ENCODE peak calls at places on chromosome 22, in nine cellular contexts. One of them, this sample, is unnamed.
A peak's percentile ranks its signal among the peaks of the same experiment; 100 is the strongest.

GRCh38 chr22:41482319-41482935 is 13.5 kb downstream of the ACO2 start:
- DNase-seq in retinal pigment epithelial cell: no peak
- DNase-seq in AG10803: peak; percentile 70
- DNase-seq in heart left ventricle: no peak
- DNase-seq in psoas muscle: no peak
- DNase-seq in endothelial cell: no peak
- DNase-seq in heart right ventricle: no peak
- DNase-seq in neural progenitor cell: no peak
- DNase-seq in breast epithelium: no peak
- DNase-seq in this sample: no peak

GRCh38 chr22:38262051-38262795 is 10.6 kb downstream of the TMEM184B start:
- DNase-seq in retinal pigment epithelial cell: no peak
- DNase-seq in AG10803: no peak
- DNase-seq in heart left ventricle: peak; percentile 75
- DNase-seq in psoas muscle: peak; percentile 57
- DNase-seq in endothelial cell: peak; percentile 57
- DNase-seq in heart right ventricle: no peak
- DNase-seq in neural progenitor cell: peak; percentile 65
- DNase-seq in breast epithelium: peak; percentile 85
- DNase-seq in this sample: no peak

GRCh38 chr22:36946436-36947158 is 33.2 kb downstream of the CSF2RB start:
- DNase-seq in retinal pigment epithelial cell: no peak
- DNase-seq in AG10803: peak; percentile 28
- DNase-seq in heart left ventricle: no peak
- DNase-seq in psoas muscle: no peak
- DNase-seq in endothelial cell: no peak
- DNase-seq in heart right ventricle: no peak
- DNase-seq in neural progenitor cell: no peak
- DNase-seq in breast epithelium: no peak
- DNase-seq in this sample: no peak

GRCh38 chr22:50627452-50627913 is 469 bp downstream of the ARSA start:
- DNase-seq in retinal pigment epithelial cell: no peak
- DNase-seq in AG10803: no peak
- DNase-seq in heart left ventricle: no peak
- DNase-seq in psoas muscle: no peak
- DNase-seq in endothelial cell: peak; percentile 41
- DNase-seq in heart right ventricle: no peak
- DNase-seq in neural progenitor cell: peak; percentile 71
- DNase-seq in breast epithelium: no peak
- DNase-seq in this sample: peak; percentile 59

GRCh38 chr22:38246692-38247091 is 26.1 kb downstream of the TMEM184B start:
- DNase-seq in retinal pigment epithelial cell: no peak
- DNase-seq in AG10803: no peak
- DNase-seq in heart left ventricle: peak; percentile 77
- DNase-seq in psoas muscle: peak; percentile 70
- DNase-seq in endothelial cell: no peak
- DNase-seq in heart right ventricle: peak; percentile 68
- DNase-seq in neural progenitor cell: no peak
- DNase-seq in breast epithelium: peak; percentile 50
- DNase-seq in this sample: no peak

GRCh38 chr22:48198489-48199459 is 1436.3 kb downstream of the TBC1D22A start:
- DNase-seq in retinal pigment epithelial cell: no peak
- DNase-seq in AG10803: no peak
- DNase-seq in heart left ventricle: no peak
- DNase-seq in psoas muscle: no peak
- DNase-seq in endothelial cell: no peak
- DNase-seq in heart right ventricle: no peak
- DNase-seq in neural progenitor cell: no peak
- DNase-seq in breast epithelium: no peak
- DNase-seq in this sample: no peak

GRCh38 chr22:40200795-40201194 is 23.1 kb downstream of the TNRC6B start:
- DNase-seq in retinal pigment epithelial cell: no peak
- DNase-seq in AG10803: no peak
- DNase-seq in heart left ventricle: no peak
- DNase-seq in psoas muscle: no peak
- DNase-seq in endothelial cell: no peak
- DNase-seq in heart right ventricle: no peak
- DNase-seq in neural progenitor cell: no peak
- DNase-seq in breast epithelium: no peak
- DNase-seq in this sample: no peak

GRCh38 chr22:49676783-49677494 is 150.7 kb downstream of the BRD1 start:
- DNase-seq in retinal pigment epithelial cell: no peak
- DNase-seq in AG10803: no peak
- DNase-seq in heart left ventricle: no peak
- DNase-seq in psoas muscle: no peak
- DNase-seq in endothelial cell: no peak
- DNase-seq in heart right ventricle: no peak
- DNase-seq in neural progenitor cell: no peak
- DNase-seq in breast epithelium: no peak
- DNase-seq in this sample: no peak

GRCh38 chr22:19877626-19878339 is 23.1 kb upstream of the GNB1L start:
- DNase-seq in retinal pigment epithelial cell: no peak
- DNase-seq in AG10803: peak; percentile 64
- DNase-seq in heart left ventricle: peak; percentile 45
- DNase-seq in psoas muscle: no peak
- DNase-seq in endothelial cell: no peak
- DNase-seq in heart right ventricle: no peak
- DNase-seq in neural progenitor cell: peak; percentile 45
- DNase-seq in breast epithelium: no peak
- DNase-seq in this sample: peak; percentile 5

DNA sequence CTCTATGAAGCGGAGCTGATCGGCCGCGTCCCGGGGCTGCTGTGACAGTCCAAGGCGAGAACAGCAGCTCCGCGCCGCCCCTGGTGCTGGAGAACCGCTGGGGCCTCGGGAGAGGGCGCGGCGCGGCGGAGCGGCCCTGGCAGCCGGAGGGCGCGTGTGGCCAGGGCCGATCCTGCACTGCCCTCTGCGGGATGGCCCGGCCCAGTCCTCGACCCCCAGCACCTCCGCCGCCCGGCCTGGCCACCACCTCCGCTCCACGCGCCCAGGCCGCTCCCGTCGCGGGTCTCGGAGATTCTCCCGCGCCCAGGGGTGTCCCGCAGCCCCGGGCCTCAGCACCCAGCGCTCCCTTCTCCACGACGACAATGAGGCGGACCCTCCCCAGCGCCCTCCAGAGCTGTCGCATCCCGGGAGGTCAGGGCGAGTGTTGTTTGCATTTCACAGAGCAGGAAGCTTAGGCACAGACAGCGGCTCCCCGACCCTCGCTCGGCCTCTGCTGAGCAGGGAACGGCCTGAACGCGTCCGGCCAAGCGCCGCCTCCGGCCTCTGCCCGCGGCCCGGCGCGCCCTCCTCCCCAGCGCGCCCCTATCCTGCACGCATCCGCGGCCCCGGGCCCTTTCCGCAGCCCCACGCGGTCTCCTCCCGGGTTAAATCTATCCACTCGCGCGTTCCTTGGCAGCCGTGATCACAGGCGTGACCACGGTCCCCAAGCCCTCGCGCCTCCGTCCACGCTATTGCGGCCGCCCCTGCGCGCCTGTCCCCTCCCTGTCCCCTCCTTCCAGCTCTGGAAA is 109.7 kb downstream of the WNT7B start:
- DNase-seq in retinal pigment epithelial cell: no peak
- DNase-seq in AG10803: peak; percentile 35
- DNase-seq in heart left ventricle: peak; percentile 66
- DNase-seq in psoas muscle: no peak
- DNase-seq in endothelial cell: peak; percentile 55
- DNase-seq in heart right ventricle: no peak
- DNase-seq in neural progenitor cell: peak; percentile 83
- DNase-seq in breast epithelium: peak; percentile 14
- DNase-seq in this sample: peak; percentile 67
- TF ChIP-seq CTCF in retinal pigment epithelial cell: no peak
- TF ChIP-seq CTCF in AG10803: peak; percentile 2
- TF ChIP-seq CTCF in heart left ventricle: peak; percentile 42
- TF ChIP-seq CTCF in psoas muscle: peak; percentile 27
- TF ChIP-seq CTCF in endothelial cell: no peak
- TF ChIP-seq CTCF in heart right ventricle: no peak
- TF ChIP-seq CTCF in neural progenitor cell: peak; percentile 46
- TF ChIP-seq CTCF in breast epithelium: no peak
- TF ChIP-seq CTCF in this sample: no peak

DNA sequence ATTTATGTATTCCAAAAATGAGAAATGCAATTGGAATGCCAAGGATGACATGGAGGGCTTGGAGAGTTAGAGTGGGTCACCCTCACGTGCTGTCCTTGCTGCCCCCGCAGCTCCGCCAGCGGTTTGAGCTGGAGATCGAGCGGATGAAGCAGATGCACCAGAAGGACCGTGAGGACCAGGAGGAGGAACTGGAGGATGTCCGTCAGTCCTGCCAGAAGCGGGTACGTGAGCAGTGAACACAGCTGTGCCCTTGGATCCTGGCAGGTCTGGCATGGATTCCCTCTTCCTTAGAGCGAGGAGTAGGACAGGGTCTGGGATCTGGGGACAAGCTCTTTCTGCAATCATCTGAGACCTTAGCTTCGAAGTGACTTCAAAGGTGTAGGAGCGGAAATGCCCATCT is 166.2 kb downstream of the MYO18B start:
- DNase-seq in retinal pigment epithelial cell: no peak
- DNase-seq in AG10803: no peak
- DNase-seq in heart left ventricle: no peak
- DNase-seq in psoas muscle: no peak
- DNase-seq in endothelial cell: no peak
- DNase-seq in heart right ventricle: no peak
- DNase-seq in neural progenitor cell: no peak
- DNase-seq in breast epithelium: no peak
- DNase-seq in this sample: no peak
- TF ChIP-seq CTCF in retinal pigment epithelial cell: no peak
- TF ChIP-seq CTCF in AG10803: no peak
- TF ChIP-seq CTCF in heart left ventricle: no peak
- TF ChIP-seq CTCF in psoas muscle: no peak
- TF ChIP-seq CTCF in endothelial cell: no peak
- TF ChIP-seq CTCF in heart right ventricle: no peak
- TF ChIP-seq CTCF in neural progenitor cell: no peak
- TF ChIP-seq CTCF in breast epithelium: no peak
- TF ChIP-seq CTCF in this sample: no peak

DNA sequence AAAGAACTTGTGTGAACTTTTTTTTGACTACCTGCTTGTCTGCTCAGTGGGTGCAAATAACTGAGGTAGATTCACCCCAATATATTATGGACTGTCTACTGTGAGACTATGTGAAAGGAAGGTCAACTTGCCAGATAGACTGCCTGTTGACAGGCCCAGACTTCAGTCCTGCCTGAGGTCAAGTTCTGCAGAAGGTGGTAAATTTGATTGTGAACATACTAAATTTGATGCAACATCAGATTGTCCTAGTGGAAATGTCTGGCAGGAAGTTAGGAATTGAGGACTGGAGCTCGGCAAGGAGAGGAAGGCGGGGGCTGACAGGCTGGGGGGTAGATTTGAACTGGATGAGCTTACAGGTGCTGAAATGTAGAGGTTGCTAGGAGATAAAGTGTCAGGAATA is 140.7 kb downstream of the TTC28 start:
- DNase-seq in retinal pigment epithelial cell: no peak
- DNase-seq in AG10803: no peak
- DNase-seq in heart left ventricle: no peak
- DNase-seq in psoas muscle: no peak
- DNase-seq in endothelial cell: no peak
- DNase-seq in heart right ventricle: no peak
- DNase-seq in neural progenitor cell: no peak
- DNase-seq in breast epithelium: no peak
- DNase-seq in this sample: no peak
- TF ChIP-seq CTCF in retinal pigment epithelial cell: no peak
- TF ChIP-seq CTCF in AG10803: no peak
- TF ChIP-seq CTCF in heart left ventricle: no peak
- TF ChIP-seq CTCF in psoas muscle: no peak
- TF ChIP-seq CTCF in endothelial cell: no peak
- TF ChIP-seq CTCF in heart right ventricle: no peak
- TF ChIP-seq CTCF in neural progenitor cell: no peak
- TF ChIP-seq CTCF in breast epithelium: no peak
- TF ChIP-seq CTCF in this sample: no peak

DNA sequence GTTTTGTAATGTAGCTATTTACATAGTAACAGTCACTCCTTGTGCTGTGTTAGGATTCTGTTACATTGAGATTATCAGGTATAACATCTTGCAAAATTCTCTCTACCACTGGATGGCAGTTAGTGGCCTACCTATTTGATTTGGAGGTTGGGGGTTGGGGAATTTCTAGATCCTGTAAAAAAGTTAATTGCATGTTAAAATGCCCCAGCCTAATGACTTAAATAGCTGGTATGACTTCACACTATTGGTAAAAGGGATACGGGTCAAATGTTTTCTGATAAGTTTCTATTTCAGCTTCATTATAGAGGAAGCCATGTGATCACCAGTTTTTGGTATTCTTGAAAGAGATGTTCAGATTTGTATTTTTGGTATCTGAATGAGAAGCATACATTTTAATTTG is 2.8 kb downstream of the GRK3 start:
- DNase-seq in retinal pigment epithelial cell: no peak
- DNase-seq in AG10803: no peak
- DNase-seq in heart left ventricle: no peak
- DNase-seq in psoas muscle: no peak
- DNase-seq in endothelial cell: no peak
- DNase-seq in heart right ventricle: no peak
- DNase-seq in neural progenitor cell: no peak
- DNase-seq in breast epithelium: no peak
- DNase-seq in this sample: no peak
- TF ChIP-seq CTCF in retinal pigment epithelial cell: no peak
- TF ChIP-seq CTCF in AG10803: no peak
- TF ChIP-seq CTCF in heart left ventricle: no peak
- TF ChIP-seq CTCF in psoas muscle: no peak
- TF ChIP-seq CTCF in endothelial cell: no peak
- TF ChIP-seq CTCF in heart right ventricle: no peak
- TF ChIP-seq CTCF in neural progenitor cell: no peak
- TF ChIP-seq CTCF in breast epithelium: no peak
- TF ChIP-seq CTCF in this sample: no peak

DNA sequence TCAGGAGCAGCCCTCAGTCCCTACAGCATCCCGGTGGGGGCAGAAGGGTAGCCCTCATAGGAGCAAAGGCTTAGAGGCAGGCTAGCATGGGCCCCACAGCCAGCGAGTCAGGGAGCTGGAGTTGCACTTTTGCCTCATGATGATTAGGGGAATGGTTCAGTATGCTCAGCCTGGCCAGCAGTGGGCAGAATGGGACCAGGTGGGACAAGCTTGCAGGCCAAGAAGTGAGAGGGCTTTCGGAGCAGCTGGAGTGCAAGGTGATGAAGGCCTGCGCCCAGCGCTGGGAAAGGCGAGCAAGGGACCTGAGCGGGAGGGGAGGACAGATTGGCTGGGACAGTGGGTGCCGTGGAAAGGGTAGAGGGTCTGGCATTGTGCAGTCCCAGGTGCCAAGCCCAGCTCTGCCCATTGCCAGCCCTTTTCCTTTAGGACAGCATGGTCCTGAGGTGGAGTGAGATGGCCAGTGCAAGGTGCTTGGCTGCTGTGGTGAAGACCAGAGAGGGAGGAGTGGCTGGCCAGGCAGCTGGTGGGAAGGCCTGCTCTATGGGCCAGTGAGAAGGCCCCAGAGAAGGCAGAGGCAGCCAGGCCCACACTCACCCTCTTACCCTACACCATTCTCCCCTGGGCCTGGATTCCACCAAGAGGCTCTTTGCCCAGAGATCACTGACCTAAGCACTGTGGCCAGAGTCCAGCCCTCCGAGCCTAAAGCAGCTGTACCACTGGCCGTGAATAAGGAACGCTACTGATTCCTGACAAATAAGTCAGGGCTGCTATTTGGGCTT is 47.9 kb upstream of the SUSD2 start:
- DNase-seq in retinal pigment epithelial cell: no peak
- DNase-seq in AG10803: peak; percentile 11
- DNase-seq in heart left ventricle: peak; percentile 61
- DNase-seq in psoas muscle: no peak
- DNase-seq in endothelial cell: no peak
- DNase-seq in heart right ventricle: no peak
- DNase-seq in neural progenitor cell: no peak
- DNase-seq in breast epithelium: no peak
- DNase-seq in this sample: no peak
- TF ChIP-seq CTCF in retinal pigment epithelial cell: peak; percentile 56
- TF ChIP-seq CTCF in AG10803: peak; percentile 30
- TF ChIP-seq CTCF in heart left ventricle: peak; percentile 37
- TF ChIP-seq CTCF in psoas muscle: peak; percentile 13
- TF ChIP-seq CTCF in endothelial cell: no peak
- TF ChIP-seq CTCF in heart right ventricle: no peak
- TF ChIP-seq CTCF in neural progenitor cell: peak; percentile 17
- TF ChIP-seq CTCF in breast epithelium: no peak
- TF ChIP-seq CTCF in this sample: no peak

This sample was measured in glutamatergic neuron.